ENCODE peak calls at places on chromosomes 6 and 20, in six cellular contexts. E is GM12865; N is cardiac fibroblast; D is GM23338; R is CD8-positive, alpha-beta T cell; Z is A549. B is an unnamed sample.

GRCh38 chr6:137266032-137266586 is 46.9 kb upstream of the IFNGR1 start:
- DNase-seq in N (peak; percentile 31), E (no peak), R (no peak), Z (no peak), D (no peak), B (no peak)

GRCh38 chr6:113586966-113587699 is 270.0 kb upstream of the MARCKS start:
- DNase-seq in D (peak; percentile 94), Z (no peak), E (no peak), R (no peak), N (no peak), B (no peak)

GRCh38 chr6:82144852-82145332 is 102.7 kb downstream of the IBTK start:
- DNase-seq in E (peak; percentile 5), Z (peak; percentile 30), R (no peak), D (peak; percentile 17), N (peak; percentile 82), B (no peak)

GRCh38 chr6:160535270-160535669 is 128.8 kb downstream of the LPA start:
- DNase-seq in D (no peak), R (no peak), Z (no peak), E (no peak), N (no peak), B (no peak)

GRCh38 chr20:47428164-47428563 is 71.7 kb upstream of the ZMYND8 start:
- DNase-seq in R (no peak), N (no peak), Z (no peak), E (no peak), D (peak; percentile 62), B (no peak)

GRCh38 chr6:106799008-106799952 is 169.9 kb downstream of the QRSL1 start:
- DNase-seq in R (no peak), E (peak; percentile 78), D (no peak), Z (peak; percentile 18), N (peak; percentile 46), B (no peak)

GRCh38 chr6:157148391-157149323 is 174.7 kb downstream of the TMEM242 start:
- DNase-seq in E (no peak), R (no peak), N (peak; percentile 94), Z (peak; percentile 82), D (no peak), B (no peak)

GRCh38 chr6:1613631-1614447 is 4.1 kb downstream of the FOXC1 start:
- DNase-seq in E (no peak), Z (no peak), N (peak; percentile 56), R (no peak), D (peak; percentile 90), B (no peak)

GRCh38 chr6:112044196-112044595 is 9.7 kb upstream of the CCN6 start:
- DNase-seq in E (no peak), R (no peak), Z (no peak), N (no peak), D (no peak), B (no peak)

GRCh38 chr6:154791561-154792317 is 58.5 kb downstream of the SCAF8 start:
- DNase-seq in D (no peak), R (no peak), Z (no peak), E (no peak), N (peak; percentile 13), B (no peak)

GRCh38 chr6:43667245-43668150 is 20.1 kb downstream of the MRPS18A start:
- DNase-seq in N (peak; percentile 73), R (peak; percentile 72), E (peak; percentile 84), D (peak; percentile 87), Z (peak; percentile 54), B (no peak)

GRCh38 chr6:43669922-43670622 is 17.5 kb downstream of the MRPS18A start:
- DNase-seq in R (no peak), Z (no peak), E (no peak), N (peak; percentile 58), D (peak; percentile 38), B (no peak)

GRCh38 chr6:43669050-43669921 is 18.3 kb downstream of the MRPS18A start:
- DNase-seq in Z (no peak), D (peak; percentile 27), E (no peak), R (no peak), N (peak; percentile 83), B (no peak)

GRCh38 chr6:43666181-43666920 is 21.2 kb downstream of the MRPS18A start:
- DNase-seq in D (no peak), R (no peak), Z (no peak), E (no peak), N (no peak), B (no peak)

DNA sequence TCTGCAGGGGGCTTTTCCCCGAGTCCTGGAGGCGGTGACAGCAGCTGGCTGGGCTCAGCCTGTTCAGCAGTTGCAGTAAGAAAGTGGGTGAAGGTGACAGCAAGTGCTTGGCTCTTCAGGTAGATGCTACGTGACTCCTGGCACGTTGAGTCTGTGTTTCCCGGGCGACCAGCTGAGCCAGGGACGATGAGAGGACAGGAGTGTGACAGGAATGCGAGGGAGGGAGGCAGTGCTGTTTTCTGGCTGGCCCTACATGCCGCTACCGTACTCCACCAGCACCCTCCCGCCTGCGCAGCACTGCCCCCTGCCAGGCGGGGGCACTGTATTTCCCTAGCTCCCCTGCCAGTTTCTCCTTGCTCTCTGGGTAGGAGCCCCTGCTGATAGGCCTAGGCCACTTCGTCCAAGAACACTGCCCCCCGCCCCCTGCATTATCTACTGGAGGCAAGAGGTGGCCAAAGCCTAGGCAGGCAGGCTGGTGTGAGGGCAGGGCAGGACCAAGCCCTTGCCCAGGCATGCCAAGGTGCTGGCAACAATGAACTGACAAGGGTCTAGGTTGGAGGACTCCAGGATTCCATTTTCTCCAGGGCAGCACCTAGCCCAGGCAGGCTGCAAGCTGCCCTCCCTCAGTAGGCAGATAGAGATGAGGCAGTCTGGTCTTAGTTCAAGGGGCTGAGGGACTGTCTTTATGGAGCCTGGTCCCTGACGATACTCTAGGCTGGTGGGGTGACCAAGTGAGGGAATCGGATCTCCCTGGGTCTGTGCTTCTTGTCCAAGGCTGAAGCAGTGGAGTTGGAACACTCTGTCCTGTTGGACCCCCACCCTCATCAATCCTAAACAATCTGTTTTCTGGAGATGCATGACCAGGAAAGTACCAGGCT is 19.2 kb downstream of the MRPS18A start:
- DNase-seq in Z (peak; percentile 36), D (peak; percentile 89), E (peak; percentile 68), R (peak; percentile 14), N (peak; percentile 75), B (peak; percentile 83)
- H3K4me3 ChIP-seq in Z (no peak overlapping the region), D (peak overlapping the region; percentile 49), E (no peak overlapping the region), R (no peak overlapping the region), N (no peak overlapping the region), B (no peak overlapping the region)

DNA sequence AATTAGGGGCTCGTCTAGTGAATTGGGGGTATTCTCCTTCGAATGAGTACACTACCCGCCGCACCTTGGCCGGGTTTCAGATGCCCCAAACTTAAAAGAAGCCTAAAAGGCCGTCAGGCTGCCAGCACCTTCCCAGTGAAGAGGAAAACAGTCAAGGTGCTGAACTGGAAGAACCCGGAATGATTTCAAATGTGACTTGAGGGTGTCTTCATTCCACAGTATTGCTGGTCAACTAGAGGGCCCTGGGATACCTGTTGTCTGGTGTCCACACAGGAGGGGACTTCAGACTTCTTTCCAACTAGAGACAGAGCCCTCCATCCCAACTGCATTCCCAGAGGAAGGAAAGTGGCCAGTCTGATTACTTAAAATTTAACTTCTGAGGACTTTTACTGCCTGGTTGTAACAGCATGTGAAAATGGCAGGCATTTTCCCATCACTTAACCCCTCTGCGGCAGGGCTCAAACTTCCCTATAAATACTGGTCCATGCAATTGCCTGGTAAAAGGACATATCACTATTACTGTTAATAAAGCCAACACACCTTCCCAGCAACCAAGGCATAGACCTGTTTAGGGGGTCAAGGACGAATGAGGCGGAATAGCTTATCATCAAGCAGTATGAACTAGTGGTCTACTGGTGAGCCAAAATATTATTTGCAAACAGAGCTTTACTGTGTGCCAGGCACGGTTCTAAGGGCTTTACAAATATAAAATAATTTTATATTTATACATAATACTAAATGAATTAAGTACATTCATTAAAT is 650 bp upstream of the SAMHD1 start:
- DNase-seq in D (no peak), Z (no peak), N (no peak), E (no peak), R (no peak), B (no peak)
- H3K4me3 ChIP-seq in D (peak overlapping the region; percentile 90), Z (peak overlapping the region; percentile 92), N (peak overlapping the region; percentile 100), E (peak overlapping the region; percentile 55), R (peak overlapping the region; percentile 95), B (peak overlapping the region; percentile 97)

DNA sequence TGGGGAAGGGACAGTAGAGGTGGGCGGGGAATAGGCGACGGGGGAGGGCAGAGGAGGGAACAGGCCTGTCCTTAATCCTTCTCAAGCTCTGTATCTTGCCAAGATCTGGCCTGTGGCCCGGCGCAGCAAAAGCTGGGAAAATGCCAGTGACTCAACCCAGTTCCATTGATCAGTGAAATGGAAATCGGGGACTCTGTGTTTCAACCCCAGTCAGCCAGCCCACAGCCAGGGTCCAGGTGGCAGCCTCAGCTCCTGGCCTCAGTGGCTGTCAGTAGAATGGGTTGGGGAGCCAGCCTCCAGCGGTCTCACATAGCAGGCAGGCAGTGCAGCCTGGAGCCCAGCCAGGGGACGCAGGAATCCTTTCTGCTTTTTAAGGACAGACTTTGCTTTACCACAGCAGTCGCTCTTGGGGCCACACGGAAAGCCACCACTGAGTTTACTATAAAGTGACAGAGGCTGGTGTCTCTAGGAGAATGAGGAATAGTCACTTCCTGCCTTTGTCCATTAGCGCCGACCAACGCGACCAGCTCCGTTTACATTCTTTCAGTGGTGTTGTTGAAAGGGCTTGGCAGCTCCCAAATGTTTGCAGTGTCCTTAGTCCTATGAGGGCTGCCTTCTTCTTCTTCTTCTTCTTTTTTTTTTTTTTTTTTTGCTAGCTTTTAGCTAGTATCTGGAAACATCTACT is 128.1 kb downstream of the RIN2 start:
- DNase-seq in N (peak; percentile 45), R (no peak), Z (peak; percentile 62), D (peak; percentile 7), E (no peak), B (peak; percentile 45)
- H3K4me3 ChIP-seq in N (no peak overlapping the region), R (no peak overlapping the region), Z (peak overlapping the region; percentile 31), D (no peak overlapping the region), E (no peak overlapping the region), B (peak overlapping the region; percentile 33)

GRCh38 chr20:62203378-62204030 is 16.6 kb downstream of the HRH3 start:
- DNase-seq in D (no peak), E (no peak), Z (no peak), R (no peak), N (peak; percentile 23), B (no peak)

GRCh38 chr20:62200491-62201172 is 17.8 kb downstream of the MTG2 start:
- DNase-seq in Z (no peak), D (no peak), N (no peak), R (no peak), E (no peak), B (no peak)

GRCh38 chr20:62202083-62202395 is 18.0 kb downstream of the HRH3 start:
- DNase-seq in Z (no peak), R (no peak), N (no peak), E (no peak), D (no peak), B (no peak)

GRCh38 chr20:62202676-62203377 is 17.3 kb downstream of the HRH3 start:
- DNase-seq in R (no peak), N (no peak), E (no peak), D (no peak), Z (no peak), B (no peak)

DNA sequence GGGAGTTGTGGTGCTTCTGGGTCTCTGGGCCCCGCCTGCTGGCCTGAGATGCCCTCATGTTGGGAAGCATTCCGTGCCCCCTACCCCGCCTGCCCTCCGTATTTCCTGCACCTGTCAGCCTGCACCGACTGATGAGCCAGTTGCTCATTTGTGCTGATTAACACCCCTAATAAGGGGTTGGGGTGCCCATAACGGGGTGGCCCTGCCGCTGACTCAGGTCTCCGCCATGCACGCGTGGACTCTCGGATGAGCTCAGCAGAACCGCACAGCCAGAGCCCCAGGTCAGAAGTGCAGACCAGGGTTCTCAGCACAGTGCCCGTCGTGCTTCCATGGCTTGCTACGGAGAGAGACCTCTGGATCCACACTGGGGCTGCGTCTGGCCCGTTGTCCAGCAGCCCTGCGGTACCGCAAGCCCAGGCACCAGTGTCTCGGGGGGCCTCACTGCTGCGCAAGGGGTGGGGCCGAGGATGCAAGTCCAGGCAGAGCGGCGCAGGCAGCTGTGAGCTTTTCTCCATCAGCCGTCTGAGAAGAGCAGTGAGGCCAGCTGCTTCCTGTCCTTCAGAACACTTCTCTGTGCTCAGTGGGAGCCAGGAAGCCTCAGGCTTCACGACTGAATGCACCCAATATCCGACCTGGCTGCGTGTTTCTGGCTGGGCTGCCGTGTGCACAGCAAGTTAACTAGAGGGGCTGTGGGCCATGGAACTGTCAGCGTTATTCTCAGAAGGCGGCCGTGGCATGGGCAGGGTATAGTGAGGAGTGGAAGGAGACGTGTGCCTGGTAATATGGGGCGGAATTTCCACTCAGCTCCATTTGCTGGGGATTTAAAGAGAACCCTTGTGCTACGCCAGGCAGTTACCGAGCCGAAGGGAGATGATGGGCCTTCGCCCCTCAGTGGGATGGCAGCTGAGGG is 18.6 kb downstream of the MTG2 start:
- DNase-seq in Z (no peak), N (no peak), E (peak; percentile 74), D (no peak), R (no peak), B (no peak)
- H3K4me3 ChIP-seq in Z (no peak overlapping the region), N (no peak overlapping the region), E (no peak overlapping the region), D (no peak overlapping the region), R (no peak overlapping the region), B (no peak overlapping the region)